ENCODE peak calls at places on chromosomes 5 and 9, in eight cellular contexts. Y, H, V, K, F, Q, A and I are unnamed samples.

GRCh38 chr9:89375181-89375760 is 57.0 kb downstream of the SECISBP2 start:
- DNase-seq in F (peak; percentile 23), Y (peak; percentile 45), K (no peak), A (peak; percentile 66), Q (no peak), H (no peak), V (no peak), I (peak; percentile 83)

GRCh38 chr5:18744990-18745590 is 1110.8 kb downstream of the TAF11L14 start:
- DNase-seq in H (no peak), K (no peak), Y (peak; percentile 56), Q (no peak), A (peak; percentile 24), V (no peak), F (peak; percentile 15), I (peak; percentile 60)

GRCh38 chr9:20593131-20593530 is 29.2 kb downstream of the MLLT3 start:
- DNase-seq in K (no peak), H (peak; percentile 33), Q (no peak), A (no peak), Y (no peak), F (no peak), V (no peak), I (no peak)

GRCh38 chr9:30197954-30198353 is 2186.5 kb upstream of the ACO1 start:
- DNase-seq in A (no peak), V (no peak), K (no peak), Q (no peak), F (no peak), H (no peak), Y (peak; percentile 11), I (peak; percentile 7)

GRCh38 chr5:36389245-36389644 is 87.5 kb upstream of the RANBP3L start:
- DNase-seq in K (no peak), Q (no peak), H (no peak), A (peak; percentile 34), Y (no peak), F (no peak), V (peak; percentile 14), I (peak; percentile 59)

GRCh38 chr5:180084638-180085561 is 13.3 kb upstream of the RNF130 start:
- DNase-seq in K (no peak), A (peak; percentile 54), Y (no peak), Q (no peak), V (peak; percentile 62), F (no peak), H (no peak), I (peak; percentile 84)

GRCh38 chr5:128436825-128437224 is 101.2 kb downstream of the FBN2 start:
- DNase-seq in F (no peak), K (no peak), H (peak; percentile 93), Y (no peak), V (peak; percentile 25), A (no peak), Q (no peak), I (no peak)

GRCh38 chr9:91711755-91712591 is 238.1 kb downstream of the ROR2 start:
- DNase-seq in F (peak; percentile 66), Q (no peak), A (peak; percentile 6), V (no peak), K (no peak), H (peak; percentile 37), Y (peak; percentile 79), I (peak; percentile 89)

GRCh38 chr9:76150016-76150415 is 244.2 kb downstream of the RFK start:
- DNase-seq in H (no peak), F (no peak), K (no peak), A (no peak), Q (no peak), V (no peak), Y (no peak), I (no peak)

GRCh38 chr5:57102189-57102904 is 71.5 kb upstream of the GPBP1 start:
- DNase-seq in K (no peak), Y (no peak), A (no peak), F (no peak), H (no peak), V (no peak), Q (no peak), I (no peak)

GRCh38 chr5:9350301-9350797 is 195.5 kb downstream of the SEMA5A start:
- DNase-seq in H (peak; percentile 25), Q (no peak), K (no peak), F (no peak), A (no peak), V (no peak), Y (no peak), I (no peak)

GRCh38 chr9:33415152-33416038 is 13.0 kb upstream of the AQP7 start:
- DNase-seq in H (peak; percentile 22), V (peak; percentile 96), Y (peak; percentile 76), K (peak; percentile 71), A (peak; percentile 49), F (peak; percentile 89), Q (no peak), I (peak; percentile 65)

GRCh38 chr5:54254482-54255198 is 55.7 kb downstream of the ARL15 start:
- DNase-seq in V (no peak), A (peak; percentile 8), F (no peak), Q (no peak), H (no peak), K (peak; percentile 19), Y (no peak), I (peak; percentile 12)

GRCh38 chr9:125479846-125480615 is 218.4 kb downstream of the GAPVD1 start:
- DNase-seq in K (no peak), V (no peak), Q (no peak), H (no peak), Y (no peak), A (no peak), F (no peak), I (no peak)

GRCh38 chr5:151659001-151659754 is 27.5 kb downstream of the SPARC start:
- DNase-seq in A (peak; percentile 74), Y (peak; percentile 81), H (peak; percentile 80), Q (no peak), F (peak; percentile 82), V (peak; percentile 91), K (peak; percentile 79), I (peak; percentile 75)

GRCh38 chr9:69314547-69314946 is 10.5 kb upstream of the ENTREP1 start:
- DNase-seq in K (no peak), H (no peak), V (no peak), A (no peak), Q (no peak), Y (no peak), F (no peak), I (no peak)

GRCh38 chr5:75055727-75056144 is 3.4 kb upstream of the GCNT4 start:
- DNase-seq in K (no peak), V (no peak), Y (no peak), H (peak; percentile 47), A (no peak), Q (no peak), F (no peak), I (no peak)

GRCh38 chr5:68991279-68991678 is 102.5 kb upstream of the SLC30A5 start:
- DNase-seq in F (no peak), K (no peak), Q (no peak), H (no peak), V (no peak), A (no peak), Y (no peak), I (no peak)

GRCh38 chr9:9820411-9820810 is 792.4 kb downstream of the PTPRD start:
- DNase-seq in K (no peak), H (no peak), Y (no peak), F (no peak), V (no peak), Q (no peak), A (no peak), I (no peak)

GRCh38 chr5:5497132-5497748 is 74.8 kb downstream of the ICE1 start:
- DNase-seq in F (peak; percentile 14), A (peak; percentile 18), Q (no peak), K (peak; percentile 34), V (peak; percentile 49), H (peak; percentile 57), Y (peak; percentile 75), I (peak; percentile 37)

GRCh38 chr9:87107072-87107471 is 159.8 kb upstream of the GAS1 start:
- DNase-seq in H (peak; percentile 29), K (no peak), Q (no peak), A (no peak), F (no peak), V (no peak), Y (peak; percentile 1), I (no peak)

GRCh38 chr9:36802171-36802920 is 229.7 kb downstream of the MELK start:
- DNase-seq in A (no peak), V (no peak), K (no peak), Q (no peak), H (peak; percentile 66), F (no peak), Y (no peak), I (no peak)

GRCh38 chr5:91562922-91563321 is 179.8 kb upstream of the ARRDC3 start:
- DNase-seq in V (no peak), Q (no peak), H (no peak), F (no peak), A (no peak), K (no peak), Y (no peak), I (no peak)

GRCh38 chr5:160744253-160745112 is 107.5 kb downstream of the ATP10B start:
- DNase-seq in H (no peak), A (no peak), Q (no peak), F (no peak), V (no peak), K (no peak), Y (no peak), I (no peak)

GRCh38 chr9:128764361-128764760 is 7.4 kb downstream of the ZER1 start:
- DNase-seq in K (no peak), H (no peak), Y (peak; percentile 30), Q (no peak), F (no peak), V (no peak), A (no peak), I (peak; percentile 41)

GRCh38 chr5:68455216-68455615 is 239.7 kb downstream of the PIK3R1 start:
- DNase-seq in H (no peak), F (no peak), A (no peak), K (no peak), Y (no peak), Q (no peak), V (no peak), I (no peak)

GRCh38 chr5:171628344-171628743 is 157.3 kb upstream of the SMIM23 start:
- DNase-seq in F (no peak), V (no peak), A (no peak), Y (no peak), Q (no peak), K (no peak), H (no peak), I (no peak)

GRCh38 chr9:110323831-110324230 is 13.8 kb downstream of the TXNDC8 start:
- DNase-seq in F (no peak), Y (no peak), K (no peak), A (no peak), H (no peak), Q (no peak), V (no peak), I (no peak)

GRCh38 chr5:42806701-42807262 is 4.9 kb downstream of the SELENOP start:
- DNase-seq in V (no peak), K (no peak), F (no peak), A (no peak), H (no peak), Y (no peak), Q (no peak), I (no peak)

GRCh38 chr5:79547429-79547822 is 33.5 kb upstream of the HOMER1 start:
- DNase-seq in H (no peak), Q (no peak), V (peak; percentile 5), F (no peak), K (no peak), A (no peak), Y (no peak), I (no peak)

GRCh38 chr9:37746448-37747270 is 6.9 kb upstream of the TRMT10B start:
- DNase-seq in Q (no peak), H (peak; percentile 86), K (no peak), F (no peak), A (no peak), Y (no peak), V (no peak), I (no peak)

GRCh38 chr5:37850128-37850865 is 10.5 kb upstream of the GDNF start:
- DNase-seq in K (no peak), V (no peak), Y (peak; percentile 29), H (peak; percentile 44), A (no peak), F (no peak), Q (no peak), I (no peak)